ENCODE peak calls at places on chromosomes 3 and 15, in nine cellular contexts. One of them, this sample, is unnamed.
A peak's percentile ranks its signal among the peaks of the same experiment; 100 is the strongest.

GRCh38 chr3:169581633-169582032 is 81.9 kb downstream of the MECOM start:
- DNase-seq in IMR-90: peak; percentile 7
- DNase-seq in breast epithelium: no peak
- DNase-seq in aorta: no peak
- DNase-seq in mesenchymal stem cell: no peak
- DNase-seq in keratinocyte: no peak
- DNase-seq in prostate gland: no peak
- DNase-seq in PC-9: no peak
- DNase-seq in DND-41: no peak
- DNase-seq in this sample: no peak

GRCh38 chr3:123469323-123469995 is 20.6 kb upstream of the ADCY5 start:
- DNase-seq in IMR-90: no peak
- DNase-seq in breast epithelium: no peak
- DNase-seq in aorta: no peak
- DNase-seq in mesenchymal stem cell: no peak
- DNase-seq in keratinocyte: no peak
- DNase-seq in prostate gland: no peak
- DNase-seq in PC-9: no peak
- DNase-seq in DND-41: no peak
- DNase-seq in this sample: no peak

GRCh38 chr3:52039426-52039825 is 16.9 kb downstream of the DUSP7 start:
- DNase-seq in IMR-90: no peak
- DNase-seq in breast epithelium: no peak
- DNase-seq in aorta: no peak
- DNase-seq in mesenchymal stem cell: no peak
- DNase-seq in keratinocyte: no peak
- DNase-seq in prostate gland: no peak
- DNase-seq in PC-9: no peak
- DNase-seq in DND-41: no peak
- DNase-seq in this sample: no peak

GRCh38 chr3:13416002-13416793 is 3.9 kb downstream of the NUP210 start:
- DNase-seq in IMR-90: no peak
- DNase-seq in breast epithelium: no peak
- DNase-seq in aorta: no peak
- DNase-seq in mesenchymal stem cell: no peak
- DNase-seq in keratinocyte: no peak
- DNase-seq in prostate gland: no peak
- DNase-seq in PC-9: no peak
- DNase-seq in DND-41: peak; percentile 38
- DNase-seq in this sample: no peak

GRCh38 chr3:175146258-175146657 is 287.1 kb downstream of the NAALADL2 start:
- DNase-seq in IMR-90: peak; percentile 56
- DNase-seq in breast epithelium: no peak
- DNase-seq in aorta: no peak
- DNase-seq in mesenchymal stem cell: peak; percentile 27
- DNase-seq in keratinocyte: no peak
- DNase-seq in prostate gland: no peak
- DNase-seq in PC-9: no peak
- DNase-seq in DND-41: no peak
- DNase-seq in this sample: no peak

GRCh38 chr3:193556841-193557240 is 2.1 kb upstream of the ATP13A4 start:
- DNase-seq in IMR-90: no peak
- DNase-seq in breast epithelium: no peak
- DNase-seq in aorta: no peak
- DNase-seq in mesenchymal stem cell: no peak
- DNase-seq in keratinocyte: no peak
- DNase-seq in prostate gland: no peak
- DNase-seq in PC-9: no peak
- DNase-seq in DND-41: no peak
- DNase-seq in this sample: no peak

GRCh38 chr15:36734366-36734765 is 154.9 kb downstream of the CDIN1 start:
- DNase-seq in IMR-90: no peak
- DNase-seq in breast epithelium: no peak
- DNase-seq in aorta: no peak
- DNase-seq in mesenchymal stem cell: no peak
- DNase-seq in keratinocyte: no peak
- DNase-seq in prostate gland: no peak
- DNase-seq in PC-9: no peak
- DNase-seq in DND-41: no peak
- DNase-seq in this sample: no peak

GRCh38 chr3:179333084-179333483 is 10.3 kb downstream of the ZNF639 start:
- DNase-seq in IMR-90: no peak
- DNase-seq in breast epithelium: no peak
- DNase-seq in aorta: no peak
- DNase-seq in mesenchymal stem cell: no peak
- DNase-seq in keratinocyte: no peak
- DNase-seq in prostate gland: no peak
- DNase-seq in PC-9: no peak
- DNase-seq in DND-41: no peak
- DNase-seq in this sample: no peak

GRCh38 chr15:60843482-60843881 is 364.5 kb upstream of the ICE2 start:
- DNase-seq in IMR-90: no peak
- DNase-seq in breast epithelium: no peak
- DNase-seq in aorta: no peak
- DNase-seq in mesenchymal stem cell: no peak
- DNase-seq in keratinocyte: no peak
- DNase-seq in prostate gland: no peak
- DNase-seq in PC-9: no peak
- DNase-seq in DND-41: no peak
- DNase-seq in this sample: no peak

GRCh38 chr15:82158811-82159210 is 103.7 kb downstream of the EFL1 start:
- DNase-seq in IMR-90: no peak
- DNase-seq in breast epithelium: no peak
- DNase-seq in aorta: no peak
- DNase-seq in mesenchymal stem cell: no peak
- DNase-seq in keratinocyte: no peak
- DNase-seq in prostate gland: no peak
- DNase-seq in PC-9: no peak
- DNase-seq in DND-41: no peak
- DNase-seq in this sample: no peak

GRCh38 chr3:53238051-53238850 is 17.6 kb downstream of the TKT start:
- DNase-seq in IMR-90: peak; percentile 97
- DNase-seq in breast epithelium: no peak
- DNase-seq in aorta: no peak
- DNase-seq in mesenchymal stem cell: peak; percentile 93
- DNase-seq in keratinocyte: peak; percentile 78
- DNase-seq in prostate gland: peak; percentile 40
- DNase-seq in PC-9: peak; percentile 90
- DNase-seq in DND-41: no peak
- DNase-seq in this sample: no peak

GRCh38 chr3:190533511-190534282 is 19.8 kb downstream of the IL1RAP start:
- DNase-seq in IMR-90: peak; percentile 93
- DNase-seq in breast epithelium: no peak
- DNase-seq in aorta: peak; percentile 88
- DNase-seq in mesenchymal stem cell: peak; percentile 89
- DNase-seq in keratinocyte: peak; percentile 94
- DNase-seq in prostate gland: peak; percentile 82
- DNase-seq in PC-9: peak; percentile 79
- DNase-seq in DND-41: no peak
- DNase-seq in this sample: no peak

GRCh38 chr15:92047900-92048299 is 194.4 kb downstream of the SLCO3A1 start:
- DNase-seq in IMR-90: no peak
- DNase-seq in breast epithelium: no peak
- DNase-seq in aorta: no peak
- DNase-seq in mesenchymal stem cell: no peak
- DNase-seq in keratinocyte: no peak
- DNase-seq in prostate gland: no peak
- DNase-seq in PC-9: no peak
- DNase-seq in DND-41: no peak
- DNase-seq in this sample: no peak

GRCh38 chr3:190432216-190432615 is 17.5 kb downstream of the TMEM207 start:
- DNase-seq in IMR-90: peak; percentile 14
- DNase-seq in breast epithelium: no peak
- DNase-seq in aorta: no peak
- DNase-seq in mesenchymal stem cell: peak; percentile 54
- DNase-seq in keratinocyte: peak; percentile 58
- DNase-seq in prostate gland: no peak
- DNase-seq in PC-9: no peak
- DNase-seq in DND-41: no peak
- DNase-seq in this sample: no peak

GRCh38 chr15:64916365-64916764 is 4.7 kb downstream of the ANKDD1A start:
- DNase-seq in IMR-90: no peak
- DNase-seq in breast epithelium: no peak
- DNase-seq in aorta: no peak
- DNase-seq in mesenchymal stem cell: no peak
- DNase-seq in keratinocyte: no peak
- DNase-seq in prostate gland: no peak
- DNase-seq in PC-9: no peak
- DNase-seq in DND-41: no peak
- DNase-seq in this sample: no peak

GRCh38 chr15:87730706-87731105 is 525.8 kb downstream of the NTRK3 start:
- DNase-seq in IMR-90: no peak
- DNase-seq in breast epithelium: no peak
- DNase-seq in aorta: no peak
- DNase-seq in mesenchymal stem cell: no peak
- DNase-seq in keratinocyte: no peak
- DNase-seq in prostate gland: no peak
- DNase-seq in PC-9: no peak
- DNase-seq in DND-41: no peak
- DNase-seq in this sample: no peak

GRCh38 chr3:197363553-197364409 is 65.4 kb upstream of the DLG1 start:
- DNase-seq in IMR-90: no peak
- DNase-seq in breast epithelium: no peak
- DNase-seq in aorta: no peak
- DNase-seq in mesenchymal stem cell: no peak
- DNase-seq in keratinocyte: no peak
- DNase-seq in prostate gland: no peak
- DNase-seq in PC-9: no peak
- DNase-seq in DND-41: no peak
- DNase-seq in this sample: no peak

GRCh38 chr3:50319181-50319871 is 3.2 kb downstream of the HYAL2 start:
- DNase-seq in IMR-90: no peak
- DNase-seq in breast epithelium: no peak
- DNase-seq in aorta: no peak
- DNase-seq in mesenchymal stem cell: no peak
- DNase-seq in keratinocyte: no peak
- DNase-seq in prostate gland: no peak
- DNase-seq in PC-9: no peak
- DNase-seq in DND-41: no peak
- DNase-seq in this sample: no peak
- H3K4me1 ChIP-seq in IMR-90: peaks cover 25% of the 10 kb centered on the region
- H3K4me1 ChIP-seq in breast epithelium: peaks cover 18% of the 10 kb centered on the region
- H3K4me1 ChIP-seq in aorta: no peaks in the 10 kb centered on the region
- H3K4me1 ChIP-seq in mesenchymal stem cell: peaks cover 58% of the 10 kb centered on the region
- H3K4me1 ChIP-seq in keratinocyte: peaks cover 45% of the 10 kb centered on the region
- H3K4me1 ChIP-seq in prostate gland: peaks cover 27% of the 10 kb centered on the region
- H3K4me1 ChIP-seq in PC-9: peaks cover 53% of the 10 kb centered on the region
- H3K4me1 ChIP-seq in DND-41: peaks cover 42% of the 10 kb centered on the region
- H3K4me1 ChIP-seq in this sample: peaks cover 35% of the 10 kb centered on the region

GRCh38 chr3:25429960-25430941 is 2.2 kb downstream of the RARB start:
- DNase-seq in IMR-90: peak; percentile 5
- DNase-seq in breast epithelium: no peak
- DNase-seq in aorta: no peak
- DNase-seq in mesenchymal stem cell: peak; percentile 28
- DNase-seq in keratinocyte: no peak
- DNase-seq in prostate gland: no peak
- DNase-seq in PC-9: no peak
- DNase-seq in DND-41: no peak
- DNase-seq in this sample: no peak
- H3K27ac ChIP-seq in IMR-90: no peak overlapping the region
- H3K27ac ChIP-seq in breast epithelium: peak overlapping the region; percentile 89
- H3K27ac ChIP-seq in aorta: no peak overlapping the region
- H3K27ac ChIP-seq in mesenchymal stem cell: no peak overlapping the region
- H3K27ac ChIP-seq in keratinocyte: no peak overlapping the region
- H3K27ac ChIP-seq in prostate gland: peak overlapping the region; percentile 82
- H3K27ac ChIP-seq in PC-9: peak overlapping the region; percentile 52
- H3K27ac ChIP-seq in DND-41: no peak overlapping the region
- H3K27ac ChIP-seq in this sample: no peak overlapping the region

DNA sequence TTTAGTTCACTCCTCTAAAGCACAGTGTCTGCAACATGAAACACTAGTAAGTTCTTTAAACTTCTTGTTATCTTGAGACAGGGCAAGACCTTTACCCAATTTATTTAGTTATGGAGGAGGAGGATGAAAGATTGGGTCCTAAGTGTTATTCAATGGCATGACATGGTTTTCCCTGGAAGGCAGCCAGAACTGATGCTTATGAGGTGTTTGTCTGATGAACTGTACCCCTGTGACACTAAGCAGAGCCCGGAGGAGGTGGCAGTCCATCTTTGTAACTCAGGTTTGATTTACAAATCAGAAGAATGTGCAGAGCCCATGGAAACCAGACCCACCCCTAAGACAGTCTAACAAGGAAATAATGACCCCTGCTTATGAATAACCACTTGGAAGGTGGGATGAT is 878.6 kb upstream of the NR2F2 start:
- DNase-seq in IMR-90: no peak
- DNase-seq in breast epithelium: no peak
- DNase-seq in aorta: no peak
- DNase-seq in mesenchymal stem cell: no peak
- DNase-seq in keratinocyte: no peak
- DNase-seq in prostate gland: no peak
- DNase-seq in PC-9: no peak
- DNase-seq in DND-41: no peak
- DNase-seq in this sample: no peak
- H3K4me1 ChIP-seq in IMR-90: peaks cover 3% of the 10 kb centered on the region
- H3K4me1 ChIP-seq in breast epithelium: no peaks in the 10 kb centered on the region
- H3K4me1 ChIP-seq in aorta: peaks cover 1% of the 10 kb centered on the region
- H3K4me1 ChIP-seq in mesenchymal stem cell: no peaks in the 10 kb centered on the region
- H3K4me1 ChIP-seq in keratinocyte: no peaks in the 10 kb centered on the region
- H3K4me1 ChIP-seq in prostate gland: no peaks in the 10 kb centered on the region
- H3K4me1 ChIP-seq in PC-9: no peaks in the 10 kb centered on the region
- H3K4me1 ChIP-seq in DND-41: peaks cover 8% of the 10 kb centered on the region
- H3K4me1 ChIP-seq in this sample: peaks cover 30% of the 10 kb centered on the region

DNA sequence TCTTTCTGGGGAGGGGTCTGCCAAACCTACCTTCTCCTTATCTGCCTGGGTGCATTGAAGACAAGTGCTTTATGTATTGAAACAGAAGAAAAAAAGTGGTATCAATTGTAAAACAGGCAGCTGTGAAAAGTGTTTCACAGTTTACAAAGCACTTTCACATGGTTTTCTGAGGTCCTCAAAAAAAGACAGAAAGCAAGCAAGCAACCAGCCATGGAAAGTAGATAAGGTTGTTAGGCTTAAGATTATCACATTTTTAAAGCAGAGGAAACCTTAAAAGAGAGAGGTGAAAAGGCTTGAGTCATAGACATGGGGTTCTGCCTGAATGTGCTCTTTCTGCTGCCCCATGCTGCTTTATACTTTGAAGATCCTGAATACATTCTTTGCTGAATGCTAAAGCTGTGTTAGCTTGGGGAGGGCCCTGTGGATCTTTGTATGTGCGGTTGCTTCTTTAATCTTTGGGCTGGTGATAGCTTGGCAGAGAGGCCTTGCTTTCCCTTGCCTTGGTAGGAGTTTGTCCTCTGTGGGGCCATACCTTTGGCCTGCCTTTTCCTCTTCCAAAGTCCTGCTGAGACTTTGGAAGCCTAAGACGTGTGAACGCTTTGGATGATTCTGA is 2.6 kb downstream of the SMAD3 start:
- DNase-seq in IMR-90: peak; percentile 32
- DNase-seq in breast epithelium: no peak
- DNase-seq in aorta: no peak
- DNase-seq in mesenchymal stem cell: no peak
- DNase-seq in keratinocyte: no peak
- DNase-seq in prostate gland: no peak
- DNase-seq in PC-9: no peak
- DNase-seq in DND-41: no peak
- DNase-seq in this sample: no peak
- H3K27ac ChIP-seq in IMR-90: peak overlapping the region; percentile 92
- H3K27ac ChIP-seq in breast epithelium: peak overlapping the region; percentile 86
- H3K27ac ChIP-seq in aorta: peak overlapping the region; percentile 29
- H3K27ac ChIP-seq in mesenchymal stem cell: peak overlapping the region; percentile 50
- H3K27ac ChIP-seq in keratinocyte: peak overlapping the region; percentile 91
- H3K27ac ChIP-seq in prostate gland: peak overlapping the region; percentile 87
- H3K27ac ChIP-seq in PC-9: peak overlapping the region; percentile 87
- H3K27ac ChIP-seq in DND-41: no peak overlapping the region
- H3K27ac ChIP-seq in this sample: peak overlapping the region; percentile 64

GRCh38 chr15:89825264-89825940 is 10.8 kb upstream of the ANPEP start:
- DNase-seq in IMR-90: no peak
- DNase-seq in breast epithelium: no peak
- DNase-seq in aorta: no peak
- DNase-seq in mesenchymal stem cell: no peak
- DNase-seq in keratinocyte: no peak
- DNase-seq in prostate gland: no peak
- DNase-seq in PC-9: no peak
- DNase-seq in DND-41: no peak
- DNase-seq in this sample: no peak
- H3K4me1 ChIP-seq in IMR-90: peaks cover 27% of the 10 kb centered on the region
- H3K4me1 ChIP-seq in breast epithelium: peaks cover 5% of the 10 kb centered on the region
- H3K4me1 ChIP-seq in aorta: no peaks in the 10 kb centered on the region
- H3K4me1 ChIP-seq in mesenchymal stem cell: peaks cover 37% of the 10 kb centered on the region
- H3K4me1 ChIP-seq in keratinocyte: peaks cover 40% of the 10 kb centered on the region
- H3K4me1 ChIP-seq in prostate gland: peaks cover 13% of the 10 kb centered on the region
- H3K4me1 ChIP-seq in PC-9: peaks cover 94% of the 10 kb centered on the region
- H3K4me1 ChIP-seq in DND-41: no peaks in the 10 kb centered on the region
- H3K4me1 ChIP-seq in this sample: no peaks in the 10 kb centered on the region